ENCODE peak calls at places on chromosomes 11 and 22, in ten cellular contexts. U, B, J, Y, T, E, I, Q, W and O are unnamed samples.

GRCh38 chr11:119115484-119116234 is 5.7 kb upstream of the HINFP start:
- DNase-seq in U (no peak), B (peak), J (no peak), Y (no peak), T (no peak), E (no peak), I (no peak), Q (peak), W (peak), O (peak)

GRCh38 chr11:62556872-62557631 is 10.4 kb upstream of the AHNAK start:
- DNase-seq in U (no peak), B (no peak), J (no peak), Y (no peak), T (no peak), E (no peak), I (no peak), Q (peak), W (peak), O (no peak)

GRCh38 chr11:130679247-130679646 is 230.8 kb downstream of the ADAMTS15 start:
- DNase-seq in U (no peak), B (no peak), J (no peak), Y (no peak), T (no peak), E (no peak), I (no peak), Q (no peak), W (no peak), O (no peak)

GRCh38 chr11:117570701-117571100 is 226.3 kb downstream of the DSCAML1 start:
- DNase-seq in U (no peak), B (no peak), J (no peak), Y (no peak), T (no peak), E (no peak), I (no peak), Q (no peak), W (no peak), O (no peak)

GRCh38 chr11:77557553-77557952 is 32.2 kb upstream of the AQP11 start:
- DNase-seq in U (no peak), B (no peak), J (peak), Y (no peak), T (no peak), E (peak), I (no peak), Q (peak), W (peak), O (no peak)

GRCh38 chr11:66784575-66784974 is 55.6 kb upstream of the SPTBN2 start:
- DNase-seq in U (no peak), B (no peak), J (no peak), Y (no peak), T (no peak), E (no peak), I (no peak), Q (no peak), W (no peak), O (no peak)

GRCh38 chr11:96324912-96325311 is 18.1 kb downstream of the MAML2 start:
- DNase-seq in U (peak), B (no peak), J (no peak), Y (no peak), T (peak), E (no peak), I (peak), Q (no peak), W (no peak), O (no peak)

GRCh38 chr22:38744981-38745380 is 10.8 kb downstream of the SUN2 start:
- DNase-seq in U (no peak), B (no peak), J (no peak), Y (no peak), T (no peak), E (no peak), I (no peak), Q (no peak), W (no peak), O (no peak)

GRCh38 chr11:79794484-79795393 is 353.9 kb upstream of the TENM4 start:
- DNase-seq in U (no peak), B (no peak), J (no peak), Y (no peak), T (no peak), E (peak), I (no peak), Q (no peak), W (no peak), O (no peak)

GRCh38 chr11:7596975-7597391 is 76.3 kb downstream of the CYB5R2 start:
- DNase-seq in U (no peak), B (no peak), J (no peak), Y (no peak), T (no peak), E (no peak), I (no peak), Q (no peak), W (no peak), O (no peak)

GRCh38 chr11:32833921-32834320 is 4.2 kb downstream of the PRRG4 start:
- DNase-seq in U (no peak), B (no peak), J (no peak), Y (no peak), T (no peak), E (no peak), I (no peak), Q (no peak), W (no peak), O (no peak)

GRCh38 chr11:66221012-66221411 is 47.4 kb upstream of the RAB1B start:
- DNase-seq in U (no peak), B (no peak), J (no peak), Y (no peak), T (no peak), E (no peak), I (no peak), Q (no peak), W (no peak), O (no peak)